ENCODE peak calls at places on chromosomes 11 and 22, in eight cellular contexts. G is ovary; T is lung; O is body of pancreas; R is IMR-90; X is transverse colon; Q is AG04450; D is CD8-positive, alpha-beta T cell. N is an unnamed sample.

GRCh38 chr11:93604276-93604675 is 57.2 kb upstream of the CEP295 start:
- DNase-seq in R (no peak), X (no peak), O (no peak), T (no peak), D (no peak), G (no peak), Q (no peak), N (no peak)

GRCh38 chr11:36467913-36468312 is 42.2 kb downstream of the TRAF6 start:
- DNase-seq in X (no peak), O (no peak), Q (no peak), G (no peak), T (no peak), D (no peak), R (no peak), N (no peak)

GRCh38 chr11:844693-845644 is 2.3 kb downstream of the TSPAN4 start:
- DNase-seq in R (peak; percentile 87), O (peak; percentile 77), D (no peak), X (peak; percentile 79), G (peak; percentile 96), T (peak; percentile 94), Q (peak; percentile 71), N (peak; percentile 96)

GRCh38 chr11:86047275-86047991 is 21.5 kb downstream of the PICALM start:
- DNase-seq in X (no peak), O (no peak), G (no peak), D (no peak), Q (no peak), T (no peak), R (peak; percentile 54), N (peak; percentile 70)

GRCh38 chr22:43289976-43290663 is 53.1 kb downstream of the SCUBE1 start:
- DNase-seq in X (no peak), O (no peak), T (peak; percentile 51), D (no peak), G (peak; percentile 74), R (peak; percentile 11), Q (no peak), N (peak; percentile 23)

GRCh38 chr22:45455212-45455611 is 41.7 kb downstream of the RIBC2 start:
- DNase-seq in O (no peak), Q (no peak), G (no peak), X (no peak), T (no peak), R (no peak), D (no peak), N (no peak)

GRCh38 chr11:65777821-65778361 is 2.9 kb downstream of the AP5B1 start:
- DNase-seq in O (no peak), Q (no peak), D (peak; percentile 44), G (no peak), T (no peak), R (no peak), X (no peak), N (no peak)

GRCh38 chr11:123363556-123363955 is 66.5 kb upstream of the GRAMD1B start:
- DNase-seq in D (no peak), O (no peak), X (no peak), T (no peak), G (no peak), R (no peak), Q (no peak), N (no peak)

GRCh38 chr11:121416909-121417567 is 35.1 kb upstream of the SORL1 start:
- DNase-seq in G (peak; percentile 77), O (peak; percentile 70), T (peak; percentile 93), R (peak; percentile 48), D (peak; percentile 61), Q (peak; percentile 15), X (peak; percentile 88), N (peak; percentile 94)

GRCh38 chr11:102560555-102561011 is 30.0 kb upstream of the MMP7 start:
- DNase-seq in O (no peak), T (peak; percentile 55), X (peak; percentile 15), D (no peak), R (peak; percentile 52), Q (peak; percentile 16), G (no peak), N (peak; percentile 57)

GRCh38 chr11:64164392-64165312 is 1.3 kb downstream of the MACROD1 start:
- DNase-seq in G (peak; percentile 57), X (peak; percentile 36), O (peak; percentile 44), R (no peak), D (no peak), T (no peak), Q (no peak), N (no peak)

GRCh38 chr11:110971110-110971509 is 258.9 kb upstream of the ARHGAP20 start:
- DNase-seq in X (no peak), O (no peak), R (peak; percentile 69), D (no peak), T (no peak), Q (no peak), G (no peak), N (peak; percentile 76)

GRCh38 chr11:6498121-6498520 is 1.0 kb downstream of the DNHD1 start:
- DNase-seq in D (no peak), T (no peak), O (no peak), G (no peak), Q (no peak), R (peak; percentile 68), X (no peak), N (peak; percentile 39)

GRCh38 chr11:103699656-103700055 is 336.8 kb upstream of the DDI1 start:
- DNase-seq in G (no peak), O (no peak), T (no peak), Q (no peak), D (no peak), R (no peak), X (no peak), N (no peak)

GRCh38 chr11:103700605-103701004 is 335.8 kb upstream of the DDI1 start:
- DNase-seq in X (no peak), T (no peak), R (peak; percentile 79), G (no peak), O (no peak), Q (peak; percentile 13), D (no peak), N (peak; percentile 86)

GRCh38 chr11:103703437-103703836 is 333.0 kb upstream of the DDI1 start:
- DNase-seq in D (no peak), Q (no peak), R (no peak), X (no peak), O (no peak), T (no peak), G (no peak), N (no peak)

GRCh38 chr11:103696130-103696529 is 340.3 kb upstream of the DDI1 start:
- DNase-seq in Q (no peak), G (no peak), R (no peak), D (no peak), O (no peak), X (no peak), T (no peak), N (no peak)

GRCh38 chr11:103699216-103699615 is 337.2 kb upstream of the DDI1 start:
- DNase-seq in Q (no peak), O (no peak), G (no peak), X (no peak), R (no peak), D (no peak), T (no peak), N (no peak)
- TF ChIP-seq CTCF in Q (peak; percentile 20), O (peak; percentile 23), G (no peak), X (no peak), R (peak; percentile 5), D (no peak), T (no peak), N (no peak)

DNA sequence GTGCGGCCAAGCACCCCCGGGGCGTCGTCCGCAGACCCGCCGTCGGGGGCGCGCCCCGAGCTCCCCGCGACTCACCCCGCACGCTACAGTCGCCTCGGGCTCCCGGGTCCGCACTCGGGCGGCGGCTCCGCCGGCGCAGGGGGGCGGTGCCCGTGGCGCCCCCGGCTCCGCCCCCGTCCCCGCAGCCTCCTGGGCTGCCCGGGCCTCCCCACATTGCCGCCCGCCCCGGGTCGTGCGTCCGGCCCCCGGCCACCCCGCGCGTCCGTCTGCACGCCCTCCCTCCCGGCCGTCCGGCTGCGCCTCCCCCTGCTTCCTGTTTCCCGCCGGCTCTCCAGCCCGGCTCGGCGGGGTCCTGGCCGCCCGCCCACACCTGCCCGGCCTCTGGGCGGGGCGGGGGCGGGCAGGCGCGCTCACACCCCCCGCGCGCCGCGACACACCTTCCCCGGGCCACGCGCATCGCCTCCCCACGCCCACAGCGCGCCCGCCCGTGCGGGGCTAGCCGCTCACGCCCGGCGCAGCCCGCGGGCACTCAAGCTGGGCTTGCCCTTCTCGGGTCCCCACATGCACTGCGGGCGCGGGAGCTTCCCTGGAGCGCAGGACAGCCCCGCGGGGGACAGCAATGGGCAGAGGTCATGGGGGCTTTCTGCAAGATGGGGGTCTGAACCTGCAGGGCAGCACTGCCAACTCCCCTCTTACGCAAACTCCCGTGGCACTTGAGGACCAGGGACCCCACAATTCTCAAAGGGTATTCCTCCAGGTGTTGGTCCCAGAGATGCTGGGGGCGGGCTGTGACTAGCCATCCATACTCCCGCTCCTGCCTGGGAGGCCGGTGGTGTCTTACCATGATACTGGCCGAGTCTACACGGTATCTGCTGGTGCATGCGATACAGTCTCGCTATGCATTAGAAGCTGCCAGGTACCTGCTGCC is at the start of gene CARD10:
- DNase-seq in X (peak; percentile 68), D (no peak), T (no peak), Q (no peak), R (no peak), O (peak; percentile 59), G (no peak), N (no peak)
- H3K4me3 ChIP-seq in X (peak within 1 kb of the TSS; percentile 71), D (peak within 1 kb of the TSS; percentile 28), T (peak within 1 kb of the TSS; percentile 62), Q (peak within 1 kb of the TSS; percentile 69), R (peak within 1 kb of the TSS; percentile 86), O (peak within 1 kb of the TSS; percentile 61), G (peak within 1 kb of the TSS; percentile 41), N (peak within 1 kb of the TSS; percentile 61)

DNA sequence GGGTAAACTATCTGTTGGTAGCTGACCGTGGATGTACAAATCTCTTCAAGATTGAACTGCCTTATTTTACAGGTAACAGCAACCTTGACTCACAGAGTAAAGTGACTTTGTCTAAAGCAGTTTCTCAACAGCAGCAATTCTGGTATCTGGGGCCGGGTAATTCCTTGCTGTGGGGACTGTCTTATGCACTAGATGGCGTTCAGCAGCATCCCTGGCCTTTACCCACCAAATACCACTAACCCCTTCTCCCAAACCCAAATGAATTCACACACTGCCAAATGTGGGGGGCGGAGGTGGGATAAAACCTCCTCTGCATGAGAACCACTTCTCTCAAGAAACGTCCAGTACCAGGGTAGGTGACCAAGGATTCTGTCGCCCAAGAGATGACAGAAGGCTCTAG is 1.7 kb upstream of the INCENP start:
- DNase-seq in T (no peak), Q (no peak), R (no peak), O (no peak), G (no peak), D (no peak), X (no peak), N (peak; percentile 22)
- TF ChIP-seq CTCF in T (no peak), Q (peak; percentile 41), R (peak; percentile 22), O (no peak), G (no peak), D (no peak), X (no peak), N (peak; percentile 34)

GRCh38 chr11:75056806-75057205 is 39.9 kb downstream of the OR2AT4 start:
- DNase-seq in D (no peak), T (no peak), G (no peak), O (no peak), X (no peak), R (no peak), Q (no peak), N (no peak)

GRCh38 chr11:75059299-75059698 is 37.4 kb downstream of the OR2AT4 start:
- DNase-seq in Q (no peak), D (no peak), T (no peak), O (no peak), X (no peak), G (no peak), R (no peak), N (no peak)

GRCh38 chr11:75051043-75051442 is 45.6 kb downstream of the OR2AT4 start:
- DNase-seq in O (no peak), G (no peak), Q (no peak), R (no peak), X (no peak), D (no peak), T (no peak), N (no peak)

GRCh38 chr11:75052457-75052856 is 44.2 kb downstream of the OR2AT4 start:
- DNase-seq in X (no peak), O (no peak), R (no peak), G (no peak), D (no peak), T (no peak), Q (no peak), N (no peak)

GRCh38 chr11:75055511-75055910 is 41.2 kb downstream of the OR2AT4 start:
- DNase-seq in D (no peak), Q (no peak), O (no peak), X (no peak), T (no peak), G (no peak), R (peak; percentile 34), N (no peak)
- H3K4me3 ChIP-seq in D (no peak overlapping the region), Q (no peak overlapping the region), O (no peak overlapping the region), X (no peak overlapping the region), T (no peak overlapping the region), G (no peak overlapping the region), R (no peak overlapping the region), N (no peak overlapping the region)